ENCODE peak calls at places on chromosomes 4 and X, in eight cellular contexts. J, P, E, I, B, H, R and L are unnamed samples.

GRCh38 chr4:110287130-110287529 is 88.7 kb upstream of the ELOVL6 start:
- DNase-seq in J (no peak), P (peak), E (peak), I (no peak), B (no peak), H (no peak), R (peak), L (peak)

GRCh38 chr4:74794341-74794801 is at the start of gene BTC:
- DNase-seq in J (peak), P (peak), E (peak), I (peak), B (no peak), H (peak), R (peak), L (peak)

GRCh38 chrX:50704987-50705386 is 109.0 kb downstream of the SHROOM4 start:
- DNase-seq in J (no peak), P (no peak), E (no peak), I (no peak), B (no peak), H (no peak), R (no peak), L (peak)

GRCh38 chrX:51395807-51396728 is 63.4 kb downstream of the NUDT10 start:
- DNase-seq in J (no peak), P (peak), E (peak), I (peak), B (peak), H (no peak), R (peak), L (no peak)

GRCh38 chrX:50962156-50962555 is 51.6 kb downstream of the BMP15 start:
- DNase-seq in J (no peak), P (no peak), E (no peak), I (no peak), B (no peak), H (no peak), R (no peak), L (no peak)

GRCh38 chrX:77564824-77565223 is 117.6 kb downstream of the FGF16 start:
- DNase-seq in J (no peak), P (peak), E (no peak), I (no peak), B (no peak), H (no peak), R (peak), L (peak)

GRCh38 chr4:7703669-7704068 is 236.0 kb downstream of the AFAP1 start:
- DNase-seq in J (no peak), P (no peak), E (no peak), I (no peak), B (no peak), H (no peak), R (no peak), L (no peak)

GRCh38 chrX:49186125-49187027 is at the start of gene PRICKLE3:
- DNase-seq in J (peak), P (peak), E (peak), I (peak), B (peak), H (peak), R (peak), L (peak)

GRCh38 chr4:41448935-41449334 is 89.0 kb upstream of the LIMCH1 start:
- DNase-seq in J (no peak), P (no peak), E (no peak), I (no peak), B (no peak), H (no peak), R (peak), L (peak)

GRCh38 chrX:115372026-115372610 is 82.6 kb downstream of the LUZP4 start:
- DNase-seq in J (no peak), P (peak), E (no peak), I (no peak), B (no peak), H (no peak), R (peak), L (peak)

GRCh38 chrX:51803833-51804232 is 60.6 kb downstream of the GSPT2 start:
- DNase-seq in J (no peak), P (no peak), E (no peak), I (no peak), B (no peak), H (no peak), R (peak), L (peak)

GRCh38 chr4:159016527-159017137 is 86.2 kb upstream of the RAPGEF2 start:
- DNase-seq in J (no peak), P (peak), E (peak), I (no peak), B (no peak), H (no peak), R (peak), L (no peak)

GRCh38 chrX:115226929-115227328 is 7.0 kb downstream of the LRCH2 start:
- DNase-seq in J (no peak), P (peak), E (no peak), I (no peak), B (no peak), H (no peak), R (peak), L (peak)

GRCh38 chr4:11503166-11503565 is 74.5 kb upstream of the HS3ST1 start:
- DNase-seq in J (no peak), P (no peak), E (no peak), I (no peak), B (no peak), H (peak), R (no peak), L (no peak)

GRCh38 chr4:127631420-127631819 is 1.3 kb upstream of the INTU start:
- DNase-seq in J (no peak), P (peak), E (no peak), I (no peak), B (no peak), H (no peak), R (peak), L (peak)

GRCh38 chr4:164807611-164808010 is 53.7 kb downstream of the SMIM31 start:
- DNase-seq in J (no peak), P (peak), E (no peak), I (no peak), B (no peak), H (peak), R (peak), L (no peak)

GRCh38 chr4:121666091-121666679 is 30.6 kb downstream of the ANXA5 start:
- DNase-seq in J (no peak), P (no peak), E (no peak), I (no peak), B (no peak), H (no peak), R (no peak), L (peak)

GRCh38 chr4:45741897-45742296 is 382.0 kb downstream of the GABRG1 start:
- DNase-seq in J (no peak), P (no peak), E (no peak), I (no peak), B (no peak), H (no peak), R (no peak), L (no peak)

GRCh38 chr4:18082254-18082653 is 60.7 kb upstream of the LCORL start:
- DNase-seq in J (no peak), P (no peak), E (no peak), I (no peak), B (no peak), H (no peak), R (no peak), L (no peak)

GRCh38 chrX:123833387-123833786 is 26.5 kb upstream of the XIAP start:
- DNase-seq in J (no peak), P (peak), E (peak), I (no peak), B (peak), H (peak), R (peak), L (peak)

GRCh38 chr4:183035726-183036415 is 63.2 kb upstream of the WWC2 start:
- DNase-seq in J (no peak), P (peak), E (no peak), I (no peak), B (no peak), H (no peak), R (no peak), L (no peak)

GRCh38 chr4:188109157-188109755 is at the start of gene TRIML2:
- DNase-seq in J (no peak), P (no peak), E (no peak), I (no peak), B (no peak), H (no peak), R (no peak), L (no peak)

GRCh38 chrX:38819709-38820108 is 18.4 kb downstream of the MID1IP1 start:
- DNase-seq in J (no peak), P (no peak), E (no peak), I (no peak), B (no peak), H (no peak), R (no peak), L (no peak)

GRCh38 chrX:31436424-31436823 is 364.6 kb upstream of the FTHL17 start:
- DNase-seq in J (no peak), P (no peak), E (no peak), I (no peak), B (no peak), H (no peak), R (no peak), L (no peak)

GRCh38 chr4:89838005-89838404 is 1.0 kb upstream of the SNCA start:
- DNase-seq in J (no peak), P (peak), E (no peak), I (no peak), B (no peak), H (no peak), R (peak), L (no peak)

GRCh38 chrX:6053126-6053625 is 175.5 kb downstream of the NLGN4X start:
- DNase-seq in J (no peak), P (no peak), E (no peak), I (no peak), B (no peak), H (no peak), R (no peak), L (no peak)

GRCh38 chr4:144715230-144715629 is 69.3 kb downstream of the HHIP start:
- DNase-seq in J (no peak), P (no peak), E (no peak), I (no peak), B (no peak), H (no peak), R (no peak), L (no peak)

GRCh38 chr4:53786632-53787031 is 195.3 kb upstream of the LNX1 start:
- DNase-seq in J (no peak), P (no peak), E (no peak), I (no peak), B (no peak), H (no peak), R (peak), L (peak)

GRCh38 chrX:131607796-131608369 is 64.0 kb downstream of the OR13H1 start:
- DNase-seq in J (no peak), P (no peak), E (no peak), I (no peak), B (no peak), H (no peak), R (no peak), L (no peak)

GRCh38 chrX:131614241-131614640 is 70.4 kb downstream of the OR13H1 start:
- DNase-seq in J (no peak), P (peak), E (no peak), I (no peak), B (no peak), H (no peak), R (no peak), L (no peak)

DNA sequence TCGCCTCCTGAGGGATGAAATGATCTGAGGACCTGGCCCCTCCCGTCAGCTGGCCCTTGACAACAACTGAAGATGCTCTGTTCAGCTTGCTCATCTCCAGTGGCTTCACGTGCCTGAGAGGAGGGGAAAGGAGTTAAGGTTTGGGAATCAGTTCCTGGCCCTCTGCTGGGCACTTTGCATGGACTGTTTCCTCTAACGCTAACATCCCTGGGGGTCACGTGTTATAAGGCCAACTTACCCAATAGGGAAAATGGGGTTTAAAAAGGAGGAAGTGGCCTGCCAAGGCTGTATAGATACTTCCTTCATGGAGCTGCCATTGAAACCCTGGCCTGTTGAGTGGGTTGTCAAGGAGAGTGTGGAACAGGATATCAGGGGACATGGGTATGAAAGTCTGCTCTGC is 65.6 kb downstream of the OR13H1 start:
- DNase-seq in J (no peak), P (no peak), E (no peak), I (no peak), B (no peak), H (no peak), R (no peak), L (no peak)
- TF ChIP-seq CTCF in J (no peak), P (no peak), E (no peak), I (no peak), B (no peak), H (no peak), R (no peak), L (no peak)

GRCh38 chrX:129981752-129982299 is 609 bp upstream of the BCORL1 start:
- DNase-seq in J (peak), P (no peak), E (no peak), I (no peak), B (no peak), H (no peak), R (no peak), L (no peak)
- H3K4me3 ChIP-seq in J (no peak), P (peak), E (peak), I (peak), B (peak), H (peak), R (no peak), L (peak)

DNA sequence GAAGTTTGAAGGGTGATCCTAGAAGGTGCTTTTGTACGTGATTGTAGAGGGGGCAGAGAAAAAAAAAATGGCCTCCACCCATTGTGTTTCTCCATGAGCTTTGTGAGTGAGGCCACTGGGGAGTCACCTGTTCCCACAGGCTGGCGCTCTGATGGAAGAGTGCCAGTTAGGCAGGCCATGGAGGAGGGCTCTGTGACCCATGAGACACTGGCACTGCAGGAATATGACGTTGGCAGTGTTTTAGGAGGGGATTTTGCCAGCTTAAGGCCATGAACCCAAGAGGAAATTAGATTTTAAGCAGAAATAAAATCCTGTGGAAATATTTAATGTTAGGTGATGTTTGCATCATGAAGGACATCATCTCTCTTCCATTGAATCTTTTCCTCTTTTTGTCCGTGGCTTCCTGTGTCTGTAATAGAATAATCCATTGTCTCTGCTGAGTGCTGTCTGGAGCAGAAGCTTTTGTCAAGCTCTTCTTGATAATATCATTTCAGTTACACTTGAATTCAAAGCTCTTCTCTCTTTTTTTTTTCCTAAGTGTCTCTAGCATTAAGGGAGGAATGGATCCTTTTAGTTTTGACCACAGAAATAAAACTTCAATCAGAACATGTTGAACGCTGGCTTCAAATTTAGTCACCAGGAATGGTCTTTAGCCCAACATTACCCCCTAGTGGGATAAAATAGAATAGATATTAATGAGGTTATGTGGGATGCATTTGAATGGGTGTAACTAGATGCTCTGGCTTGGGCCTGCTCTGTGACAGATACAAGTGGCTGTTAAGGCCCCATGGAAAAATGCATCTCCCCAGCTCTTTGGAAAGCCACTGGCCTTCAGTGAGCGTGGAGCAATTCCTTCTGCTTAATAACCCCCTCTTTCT is 41.0 kb upstream of the UCP1 start:
- DNase-seq in J (no peak), P (peak), E (no peak), I (no peak), B (no peak), H (no peak), R (peak), L (peak)
- TF ChIP-seq CTCF in J (peak), P (peak), E (peak), I (peak), B (peak), H (peak), R (peak), L (peak)

DNA sequence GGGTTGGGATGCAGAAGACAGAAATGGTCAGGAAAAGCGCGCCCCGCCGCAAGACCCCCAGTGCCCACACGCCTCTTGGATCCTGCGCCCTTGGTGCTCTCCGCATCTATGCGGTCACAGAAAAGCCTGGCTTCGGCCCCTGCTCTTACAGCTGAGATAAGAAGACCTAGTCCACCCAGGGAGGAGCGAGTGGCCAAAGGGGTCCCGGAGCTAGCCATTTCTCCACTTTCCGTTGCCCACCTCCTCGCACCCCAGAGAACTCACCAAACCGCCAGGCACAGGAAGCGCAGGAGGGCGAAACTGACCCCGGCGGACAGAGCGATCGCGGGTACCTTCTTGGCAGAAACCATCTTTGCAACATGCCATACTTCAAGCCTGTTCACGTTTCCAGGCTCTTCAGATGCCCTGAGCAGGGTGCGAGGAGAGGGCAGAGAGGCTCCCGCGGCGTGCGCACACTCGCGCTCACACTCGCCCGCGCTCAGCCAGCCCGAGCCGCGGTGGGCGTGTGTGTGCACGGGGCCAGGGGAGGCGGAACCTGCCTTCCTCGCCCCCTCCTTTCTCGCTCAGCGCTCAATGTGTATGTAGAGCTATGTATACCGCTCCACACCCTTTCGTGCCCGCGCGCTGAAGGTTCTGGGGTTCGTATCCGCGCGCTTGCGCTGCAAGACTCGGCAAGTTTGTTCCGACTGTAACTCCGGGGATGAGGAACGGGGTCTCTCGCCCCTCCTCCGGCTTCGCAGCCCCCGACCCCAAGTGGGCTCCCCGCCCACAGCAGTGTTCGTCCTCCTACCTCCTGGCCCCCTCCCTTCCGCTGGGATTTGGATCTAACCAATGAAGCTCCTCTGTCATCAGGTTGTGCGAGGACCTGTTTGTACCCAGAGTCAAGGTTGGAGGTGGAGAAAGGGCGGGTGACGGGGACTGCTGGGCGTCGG is at the start of gene GABRA4:
- DNase-seq in J (no peak), P (peak), E (peak), I (peak), B (no peak), H (no peak), R (peak), L (no peak)
- H3K4me3 ChIP-seq in J (peak), P (no peak), E (peak), I (no peak), B (no peak), H (peak), R (peak), L (no peak)

GRCh38 chr4:24472514-24473308 is 111.6 kb downstream of the DHX15 start:
- DNase-seq in J (peak), P (peak), E (peak), I (peak), B (peak), H (peak), R (peak), L (peak)
- TF ChIP-seq CTCF in J (peak), P (peak), E (peak), I (peak), B (peak), H (peak), R (peak), L (no peak)

DNA sequence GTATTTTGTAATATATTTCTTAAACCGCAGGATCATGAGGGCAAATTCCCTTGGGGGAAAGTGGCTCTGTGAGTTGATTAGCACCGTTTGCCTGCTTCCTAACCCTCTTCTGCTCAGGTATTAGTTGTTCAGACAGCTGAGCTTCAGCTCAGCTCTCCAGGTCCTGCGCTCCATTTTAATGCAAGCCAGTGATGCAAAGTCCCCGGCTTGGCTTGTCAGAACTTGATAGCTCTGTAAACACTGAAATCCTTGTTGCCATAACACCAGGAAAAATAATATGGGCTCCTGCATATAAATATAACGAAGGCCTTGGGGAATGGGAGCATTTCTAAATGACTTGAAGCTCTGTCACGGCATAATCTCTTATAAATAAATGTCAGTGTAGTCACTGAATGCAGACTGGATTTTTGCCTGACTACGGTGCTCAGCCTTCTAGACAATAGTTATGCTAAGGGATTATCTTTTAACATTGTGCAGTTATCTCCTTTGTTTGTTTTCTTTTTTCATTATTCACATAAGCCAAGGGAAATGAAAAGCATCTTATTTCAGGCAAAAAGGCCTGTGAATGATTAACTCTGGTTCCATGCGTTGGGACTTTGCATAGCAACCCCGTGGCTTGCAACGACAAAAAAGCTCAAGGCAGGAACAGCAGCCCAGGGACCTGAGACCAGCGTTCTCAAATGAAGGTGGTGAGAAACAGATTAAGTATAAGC is 253.2 kb downstream of the SPRY1 start:
- DNase-seq in J (no peak), P (peak), E (no peak), I (peak), B (no peak), H (peak), R (peak), L (peak)
- H3K4me3 ChIP-seq in J (no peak), P (no peak), E (no peak), I (no peak), B (no peak), H (peak), R (no peak), L (no peak)

GRCh38 chr4:116598980-116599789 is 486.2 kb downstream of the TRAM1L1 start:
- DNase-seq in J (peak), P (no peak), E (no peak), I (peak), B (no peak), H (no peak), R (no peak), L (no peak)

GRCh38 chr4:116598155-116598979 is 487.0 kb downstream of the TRAM1L1 start:
- DNase-seq in J (no peak), P (no peak), E (no peak), I (peak), B (no peak), H (no peak), R (no peak), L (no peak)

GRCh38 chr4:116603096-116603495 is 482.3 kb downstream of the TRAM1L1 start:
- DNase-seq in J (no peak), P (no peak), E (no peak), I (no peak), B (no peak), H (no peak), R (no peak), L (no peak)

DNA sequence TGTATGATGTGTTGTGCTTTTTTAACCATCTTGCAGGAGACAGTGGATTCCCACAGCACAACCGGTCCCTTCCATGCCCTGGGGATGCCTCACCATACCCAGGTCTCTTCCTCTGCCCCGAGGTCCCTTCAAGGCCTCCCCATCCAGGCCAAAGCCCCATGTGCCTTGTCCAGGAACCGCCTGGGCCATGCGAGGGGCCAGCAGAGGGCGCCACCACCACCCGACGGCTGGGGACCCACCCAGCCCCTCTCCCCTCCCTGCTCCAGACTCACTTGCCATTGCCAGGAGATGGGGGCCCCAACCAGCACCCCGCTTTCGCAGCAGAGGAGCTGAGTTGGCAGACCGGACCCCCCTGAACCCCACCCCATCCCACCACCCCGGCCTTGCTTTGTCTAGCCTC is 485.5 kb downstream of the TRAM1L1 start:
- DNase-seq in J (no peak), P (no peak), E (no peak), I (peak), B (no peak), H (no peak), R (no peak), L (no peak)
- TF ChIP-seq CTCF in J (no peak), P (no peak), E (peak), I (no peak), B (no peak), H (no peak), R (no peak), L (no peak)